ENCODE peak calls at places on chromosomes 1 and 21, in five cellular contexts. G is skeletal muscle cell, S is left lung, V is fibroblast of villous mesenchyme, P is ovary. D is an unnamed sample.

GRCh38 chr21:36164427-36164784 is 7.8 kb downstream of the DOP1B start:
- DNase-seq in G (no peak), V (peak; percentile 40), S (no peak), P (no peak), D (no peak)

GRCh38 chr1:243742814-243743213 is 107.2 kb downstream of the AKT3 start:
- DNase-seq in S (no peak), V (peak; percentile 66), G (peak; percentile 67), P (no peak), D (peak; percentile 93)

GRCh38 chr1:32980080-32980479 is 15.5 kb upstream of the RNF19B start:
- DNase-seq in P (no peak), G (no peak), V (no peak), S (no peak), D (no peak)

GRCh38 chr1:156420209-156421061 is 51.4 kb downstream of the RHBG start:
- DNase-seq in P (no peak), S (no peak), G (no peak), V (no peak), D (no peak)

GRCh38 chr1:30262158-30262557 is 461.2 kb downstream of the MATN1 start:
- DNase-seq in P (no peak), G (no peak), S (no peak), V (no peak), D (no peak)

GRCh38 chr1:189301235-189301634 is 1176.4 kb downstream of the BRINP3 start:
- DNase-seq in V (no peak), S (no peak), G (no peak), P (no peak), D (no peak)

GRCh38 chr1:210584439-210585113 is 255.9 kb downstream of the HHAT start:
- DNase-seq in S (no peak), G (peak; percentile 33), V (peak; percentile 65), P (no peak), D (peak; percentile 75)

GRCh38 chr1:29519733-29520132 is 283.4 kb downstream of the PTPRU start:
- DNase-seq in P (peak; percentile 2), V (no peak), S (no peak), G (no peak), D (no peak)

GRCh38 chr1:8463144-8463927 is 145.4 kb downstream of the SLC45A1 start:
- DNase-seq in P (peak; percentile 43), G (peak; percentile 54), S (no peak), V (peak; percentile 94), D (peak; percentile 85)

GRCh38 chr1:99598738-99599411 is 47.0 kb upstream of the PALMD start:
- DNase-seq in S (no peak), P (no peak), G (no peak), V (no peak), D (no peak)

GRCh38 chr1:117541003-117541402 is 64.8 kb upstream of the TENT5C start:
- DNase-seq in S (no peak), P (no peak), G (no peak), V (peak; percentile 65), D (peak; percentile 67)

GRCh38 chr1:113677250-113678158 is 81.8 kb downstream of the PHTF1 start:
- DNase-seq in G (no peak), S (no peak), V (peak; percentile 58), P (no peak), D (peak; percentile 78)

GRCh38 chr1:88318746-88319145 is 365.3 kb upstream of the PKN2 start:
- DNase-seq in P (no peak), V (no peak), G (no peak), S (no peak), D (no peak)

GRCh38 chr1:20416706-20417105 is 69.3 kb downstream of the CAMK2N1 start:
- DNase-seq in S (no peak), V (no peak), P (no peak), G (no peak), D (no peak)

GRCh38 chr21:44939532-44940115 is at the start of gene SLX9:
- DNase-seq in G (no peak), V (peak; percentile 78), S (peak; percentile 93), P (peak; percentile 64), D (peak; percentile 73)

GRCh38 chr1:112267929-112268328 is 128.1 kb upstream of the CTTNBP2NL start:
- DNase-seq in G (no peak), S (no peak), V (no peak), P (peak; percentile 10), D (peak; percentile 39)

GRCh38 chr1:50964863-50965262 is 4.8 kb upstream of the FAF1 start:
- DNase-seq in P (no peak), S (no peak), V (no peak), G (no peak), D (no peak)

GRCh38 chr1:170533331-170533730 is 1.4 kb downstream of the GORAB start:
- DNase-seq in V (peak; percentile 70), S (no peak), P (no peak), G (no peak), D (peak; percentile 60)

GRCh38 chr1:85061711-85062424 is 13.6 kb upstream of the MCOLN3 start:
- DNase-seq in V (peak; percentile 98), S (no peak), G (peak; percentile 93), P (peak; percentile 88), D (peak; percentile 100)

GRCh38 chr1:11388617-11389016 is 90.3 kb upstream of the DISP3 start:
- DNase-seq in S (no peak), G (no peak), V (no peak), P (no peak), D (no peak)
- H3K4me3 ChIP-seq in S (no peak overlapping the region), G (no peak overlapping the region), V (no peak overlapping the region), P (no peak overlapping the region), D (no peak overlapping the region)

GRCh38 chr21:14754259-14754604 is 208.1 kb upstream of the SAMSN1 start:
- DNase-seq in G (no peak), V (no peak), P (no peak), S (no peak), D (no peak)

GRCh38 chr21:14751602-14752001 is 205.5 kb upstream of the SAMSN1 start:
- DNase-seq in V (no peak), S (no peak), P (no peak), G (no peak), D (no peak)

GRCh38 chr21:14753466-14754258 is 207.5 kb upstream of the SAMSN1 start:
- DNase-seq in S (no peak), G (no peak), V (no peak), P (no peak), D (no peak)

GRCh38 chr21:14752006-14752909 is 206.1 kb upstream of the SAMSN1 start:
- DNase-seq in P (no peak), G (no peak), S (no peak), V (no peak), D (no peak)

DNA sequence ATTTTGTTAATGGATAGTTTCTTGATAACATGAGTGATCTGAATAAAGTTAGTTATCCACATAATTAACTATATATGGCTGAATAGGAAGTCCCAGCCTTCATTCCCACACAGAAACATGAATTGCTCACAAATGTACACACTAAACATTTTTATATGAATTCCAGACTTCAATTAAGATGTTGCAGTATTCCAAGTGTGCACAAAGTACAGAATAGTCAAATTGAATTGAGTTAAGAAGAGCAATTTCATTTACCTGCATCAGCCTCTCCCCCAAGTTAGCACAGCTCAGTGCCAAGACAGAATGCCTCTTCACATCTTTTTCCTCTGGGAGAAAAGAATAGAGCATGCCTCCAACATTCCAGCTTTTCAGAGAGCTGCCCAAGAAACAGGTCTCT is 207.0 kb upstream of the SAMSN1 start:
- DNase-seq in V (no peak), G (no peak), S (no peak), P (no peak), D (no peak)
- H3K4me3 ChIP-seq in V (no peak overlapping the region), G (no peak overlapping the region), S (no peak overlapping the region), P (no peak overlapping the region), D (no peak overlapping the region)

GRCh38 chr1:1080951-1081310 is 6.8 kb upstream of the RNF223 start:
- DNase-seq in S (peak; percentile 46), G (no peak), V (no peak), P (peak; percentile 8), D (no peak)

GRCh38 chr1:1082239-1083180 is 8.4 kb upstream of the RNF223 start:
- DNase-seq in S (peak; percentile 81), V (no peak), P (peak; percentile 7), G (no peak), D (no peak)

GRCh38 chr1:1081311-1082238 is 7.5 kb upstream of the RNF223 start:
- DNase-seq in S (peak; percentile 75), P (peak; percentile 7), V (no peak), G (no peak), D (no peak)

GRCh38 chr1:1079408-1080121 is 5.5 kb upstream of the RNF223 start:
- DNase-seq in V (peak; percentile 91), P (peak; percentile 47), S (peak; percentile 90), G (peak; percentile 48), D (peak; percentile 84)

DNA sequence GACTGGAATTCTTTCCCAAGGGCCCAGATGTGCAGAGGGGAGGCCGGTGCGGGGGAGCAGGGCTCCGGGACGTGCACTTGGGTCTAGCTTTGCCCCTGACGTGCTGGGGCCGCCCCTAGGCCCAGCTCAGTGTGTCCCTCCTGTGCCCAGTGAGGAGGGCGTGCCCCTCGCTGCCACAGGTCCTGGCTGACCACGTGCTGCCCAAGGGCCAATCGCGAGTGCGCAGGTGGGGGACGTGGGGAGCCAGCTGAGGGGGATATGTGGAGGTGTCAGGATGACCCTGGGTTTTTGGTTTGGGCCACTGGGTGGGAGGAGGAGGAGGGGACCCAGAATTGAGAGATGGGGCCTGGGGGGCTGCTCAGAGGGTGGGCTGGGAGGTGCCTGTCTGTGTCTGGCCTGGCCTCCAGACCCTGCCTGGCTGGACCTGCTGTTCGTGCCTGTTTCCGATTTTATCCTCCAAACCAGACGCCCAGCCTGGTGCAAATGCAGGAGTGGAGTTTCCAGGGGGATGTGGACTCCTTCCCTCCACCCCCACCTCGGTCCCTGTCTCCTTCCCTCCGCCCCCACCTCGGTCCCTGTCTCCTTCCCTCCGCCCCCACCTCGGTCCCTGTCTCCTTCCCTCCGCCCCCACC is 6.1 kb upstream of the RNF223 start:
- DNase-seq in V (peak; percentile 51), G (no peak), P (peak; percentile 34), S (peak; percentile 89), D (peak; percentile 33)
- H3K4me3 ChIP-seq in V (peak overlapping the region; percentile 29), G (peak overlapping the region; percentile 27), P (peak overlapping the region; percentile 16), S (peak overlapping the region; percentile 20), D (peak overlapping the region; percentile 23)

GRCh38 chr1:107394301-107394700 is 253.5 kb downstream of the NTNG1 start:
- DNase-seq in S (no peak), P (no peak), V (no peak), G (no peak), D (no peak)

GRCh38 chr1:107389410-107390075 is 248.7 kb downstream of the NTNG1 start:
- DNase-seq in G (no peak), S (no peak), V (peak; percentile 45), P (no peak), D (no peak)

GRCh38 chr1:107390076-107390420 is 249.2 kb downstream of the NTNG1 start:
- DNase-seq in S (no peak), V (no peak), P (no peak), G (no peak), D (no peak)
- H3K4me3 ChIP-seq in S (no peak overlapping the region), V (no peak overlapping the region), P (no peak overlapping the region), G (no peak overlapping the region), D (no peak overlapping the region)

D was measured in cardiac fibroblast.